ENCODE peak calls at places on chromosome 18, in five cellular contexts. One of them, this sample, is unnamed.

GRCh38 chr18:22778996-22779395 is 154.1 kb upstream of the RBBP8 start:
- DNase-seq in GM20000: no peak
- DNase-seq in iPS-NIHi11: no peak
- DNase-seq in CD4-positive, CD25-positive, alpha-beta regulatory T cell: no peak
- DNase-seq in stimulated activated CD4-positive, alpha-beta T cell treated with anti-CD3 and anti-CD28 coated beads, TNF-alpha, amount 100 ng/mL, for 1 hour: no peak
- DNase-seq in this sample: no peak

GRCh38 chr18:25826823-25827617 is 263.4 kb downstream of the SS18 start:
- DNase-seq in stimulated activated CD4-positive, alpha-beta T cell treated with anti-CD3 and anti-CD28 coated beads, TNF-alpha, amount 100 ng/mL, for 1 hour: no peak
- DNase-seq in CD4-positive, CD25-positive, alpha-beta regulatory T cell: no peak
- DNase-seq in iPS-NIHi11: no peak
- DNase-seq in GM20000: no peak
- DNase-seq in this sample: no peak

GRCh38 chr18:58205780-58206160 is 161.7 kb downstream of the NEDD4L start:
- DNase-seq in GM20000: no peak
- DNase-seq in CD4-positive, CD25-positive, alpha-beta regulatory T cell: no peak
- DNase-seq in stimulated activated CD4-positive, alpha-beta T cell treated with anti-CD3 and anti-CD28 coated beads, TNF-alpha, amount 100 ng/mL, for 1 hour: no peak
- DNase-seq in iPS-NIHi11: no peak
- DNase-seq in this sample: no peak

GRCh38 chr18:61544178-61544577 is 210.9 kb downstream of the CDH20 start:
- DNase-seq in GM20000: no peak
- DNase-seq in CD4-positive, CD25-positive, alpha-beta regulatory T cell: no peak
- DNase-seq in stimulated activated CD4-positive, alpha-beta T cell treated with anti-CD3 and anti-CD28 coated beads, TNF-alpha, amount 100 ng/mL, for 1 hour: no peak
- DNase-seq in iPS-NIHi11: no peak
- DNase-seq in this sample: no peak

GRCh38 chr18:78192044-78192443 is 787.6 kb upstream of the SALL3 start:
- DNase-seq in iPS-NIHi11: no peak
- DNase-seq in stimulated activated CD4-positive, alpha-beta T cell treated with anti-CD3 and anti-CD28 coated beads, TNF-alpha, amount 100 ng/mL, for 1 hour: no peak
- DNase-seq in CD4-positive, CD25-positive, alpha-beta regulatory T cell: no peak
- DNase-seq in GM20000: no peak
- DNase-seq in this sample: no peak

GRCh38 chr18:39622431-39622830 is 2056.8 kb upstream of the CELF4 start:
- DNase-seq in iPS-NIHi11: no peak
- DNase-seq in stimulated activated CD4-positive, alpha-beta T cell treated with anti-CD3 and anti-CD28 coated beads, TNF-alpha, amount 100 ng/mL, for 1 hour: no peak
- DNase-seq in CD4-positive, CD25-positive, alpha-beta regulatory T cell: no peak
- DNase-seq in GM20000: no peak
- DNase-seq in this sample: no peak

GRCh38 chr18:49529596-49529995 is 32.3 kb upstream of the LIPG start:
- DNase-seq in iPS-NIHi11: no peak
- DNase-seq in CD4-positive, CD25-positive, alpha-beta regulatory T cell: no peak
- DNase-seq in GM20000: no peak
- DNase-seq in stimulated activated CD4-positive, alpha-beta T cell treated with anti-CD3 and anti-CD28 coated beads, TNF-alpha, amount 100 ng/mL, for 1 hour: no peak
- DNase-seq in this sample: no peak

GRCh38 chr18:46071894-46072867 is at the start of gene PSTPIP2:
- DNase-seq in GM20000: peak
- DNase-seq in CD4-positive, CD25-positive, alpha-beta regulatory T cell: peak
- DNase-seq in iPS-NIHi11: peak
- DNase-seq in stimulated activated CD4-positive, alpha-beta T cell treated with anti-CD3 and anti-CD28 coated beads, TNF-alpha, amount 100 ng/mL, for 1 hour: no peak
- DNase-seq in this sample: peak

GRCh38 chr18:77870894-77871293 is 621.2 kb downstream of the GALR1 start:
- DNase-seq in CD4-positive, CD25-positive, alpha-beta regulatory T cell: no peak
- DNase-seq in stimulated activated CD4-positive, alpha-beta T cell treated with anti-CD3 and anti-CD28 coated beads, TNF-alpha, amount 100 ng/mL, for 1 hour: no peak
- DNase-seq in iPS-NIHi11: no peak
- DNase-seq in GM20000: no peak
- DNase-seq in this sample: no peak

GRCh38 chr18:73043231-73044000 is 175.6 kb upstream of the NETO1 start:
- DNase-seq in GM20000: no peak
- DNase-seq in CD4-positive, CD25-positive, alpha-beta regulatory T cell: no peak
- DNase-seq in stimulated activated CD4-positive, alpha-beta T cell treated with anti-CD3 and anti-CD28 coated beads, TNF-alpha, amount 100 ng/mL, for 1 hour: no peak
- DNase-seq in iPS-NIHi11: no peak
- DNase-seq in this sample: no peak

GRCh38 chr18:48781041-48781989 is 169.4 kb downstream of the SMAD7 start:
- DNase-seq in GM20000: no peak
- DNase-seq in CD4-positive, CD25-positive, alpha-beta regulatory T cell: no peak
- DNase-seq in stimulated activated CD4-positive, alpha-beta T cell treated with anti-CD3 and anti-CD28 coated beads, TNF-alpha, amount 100 ng/mL, for 1 hour: no peak
- DNase-seq in iPS-NIHi11: no peak
- DNase-seq in this sample: peak

GRCh38 chr18:21191596-21192307 is 50.3 kb upstream of the GREB1L start:
- DNase-seq in CD4-positive, CD25-positive, alpha-beta regulatory T cell: peak
- DNase-seq in stimulated activated CD4-positive, alpha-beta T cell treated with anti-CD3 and anti-CD28 coated beads, TNF-alpha, amount 100 ng/mL, for 1 hour: no peak
- DNase-seq in GM20000: no peak
- DNase-seq in iPS-NIHi11: peak
- DNase-seq in this sample: no peak

GRCh38 chr18:37574113-37574512 is 8.5 kb upstream of the CELF4 start:
- DNase-seq in GM20000: no peak
- DNase-seq in iPS-NIHi11: no peak
- DNase-seq in CD4-positive, CD25-positive, alpha-beta regulatory T cell: no peak
- DNase-seq in stimulated activated CD4-positive, alpha-beta T cell treated with anti-CD3 and anti-CD28 coated beads, TNF-alpha, amount 100 ng/mL, for 1 hour: no peak
- DNase-seq in this sample: no peak

GRCh38 chr18:47263197-47263827 is 11.9 kb upstream of the SKOR2 start:
- DNase-seq in CD4-positive, CD25-positive, alpha-beta regulatory T cell: no peak
- DNase-seq in iPS-NIHi11: peak
- DNase-seq in GM20000: no peak
- DNase-seq in stimulated activated CD4-positive, alpha-beta T cell treated with anti-CD3 and anti-CD28 coated beads, TNF-alpha, amount 100 ng/mL, for 1 hour: no peak
- DNase-seq in this sample: no peak

GRCh38 chr18:23412351-23412964 is 40.6 kb upstream of the RIOK3 start:
- DNase-seq in stimulated activated CD4-positive, alpha-beta T cell treated with anti-CD3 and anti-CD28 coated beads, TNF-alpha, amount 100 ng/mL, for 1 hour: no peak
- DNase-seq in GM20000: no peak
- DNase-seq in CD4-positive, CD25-positive, alpha-beta regulatory T cell: no peak
- DNase-seq in iPS-NIHi11: no peak
- DNase-seq in this sample: no peak

GRCh38 chr18:10973579-10974260 is 175.6 kb downstream of the PIEZO2 start:
- DNase-seq in CD4-positive, CD25-positive, alpha-beta regulatory T cell: no peak
- DNase-seq in iPS-NIHi11: no peak
- DNase-seq in stimulated activated CD4-positive, alpha-beta T cell treated with anti-CD3 and anti-CD28 coated beads, TNF-alpha, amount 100 ng/mL, for 1 hour: no peak
- DNase-seq in GM20000: no peak
- DNase-seq in this sample: no peak

GRCh38 chr18:55401638-55402191 is 186.3 kb downstream of the TCF4 start:
- DNase-seq in stimulated activated CD4-positive, alpha-beta T cell treated with anti-CD3 and anti-CD28 coated beads, TNF-alpha, amount 100 ng/mL, for 1 hour: no peak
- DNase-seq in GM20000: no peak
- DNase-seq in CD4-positive, CD25-positive, alpha-beta regulatory T cell: no peak
- DNase-seq in iPS-NIHi11: peak
- DNase-seq in this sample: peak

GRCh38 chr18:37666986-37667385 is 101.4 kb upstream of the CELF4 start:
- DNase-seq in CD4-positive, CD25-positive, alpha-beta regulatory T cell: no peak
- DNase-seq in stimulated activated CD4-positive, alpha-beta T cell treated with anti-CD3 and anti-CD28 coated beads, TNF-alpha, amount 100 ng/mL, for 1 hour: no peak
- DNase-seq in GM20000: no peak
- DNase-seq in iPS-NIHi11: no peak
- DNase-seq in this sample: no peak

GRCh38 chr18:2186967-2187366 is 384.3 kb downstream of the METTL4 start:
- DNase-seq in iPS-NIHi11: no peak
- DNase-seq in GM20000: no peak
- DNase-seq in stimulated activated CD4-positive, alpha-beta T cell treated with anti-CD3 and anti-CD28 coated beads, TNF-alpha, amount 100 ng/mL, for 1 hour: no peak
- DNase-seq in CD4-positive, CD25-positive, alpha-beta regulatory T cell: no peak
- DNase-seq in this sample: no peak

GRCh38 chr18:30730915-30731314 is 311.6 kb downstream of the DSC3 start:
- DNase-seq in stimulated activated CD4-positive, alpha-beta T cell treated with anti-CD3 and anti-CD28 coated beads, TNF-alpha, amount 100 ng/mL, for 1 hour: no peak
- DNase-seq in iPS-NIHi11: no peak
- DNase-seq in GM20000: no peak
- DNase-seq in CD4-positive, CD25-positive, alpha-beta regulatory T cell: no peak
- DNase-seq in this sample: no peak

GRCh38 chr18:58363767-58364540 is 264.9 kb downstream of the ALPK2 start:
- DNase-seq in stimulated activated CD4-positive, alpha-beta T cell treated with anti-CD3 and anti-CD28 coated beads, TNF-alpha, amount 100 ng/mL, for 1 hour: no peak
- DNase-seq in GM20000: no peak
- DNase-seq in CD4-positive, CD25-positive, alpha-beta regulatory T cell: no peak
- DNase-seq in iPS-NIHi11: no peak
- DNase-seq in this sample: no peak

GRCh38 chr18:55264108-55264507 is 304.8 kb upstream of the CCDC68 start:
- DNase-seq in GM20000: no peak
- DNase-seq in iPS-NIHi11: peak
- DNase-seq in stimulated activated CD4-positive, alpha-beta T cell treated with anti-CD3 and anti-CD28 coated beads, TNF-alpha, amount 100 ng/mL, for 1 hour: no peak
- DNase-seq in CD4-positive, CD25-positive, alpha-beta regulatory T cell: no peak
- DNase-seq in this sample: peak

GRCh38 chr18:8747440-8747937 is 42.1 kb downstream of the MTCL1 start:
- DNase-seq in GM20000: no peak
- DNase-seq in iPS-NIHi11: no peak
- DNase-seq in stimulated activated CD4-positive, alpha-beta T cell treated with anti-CD3 and anti-CD28 coated beads, TNF-alpha, amount 100 ng/mL, for 1 hour: no peak
- DNase-seq in CD4-positive, CD25-positive, alpha-beta regulatory T cell: no peak
- DNase-seq in this sample: no peak

GRCh38 chr18:11175266-11175947 is 26.0 kb upstream of the PIEZO2 start:
- DNase-seq in iPS-NIHi11: no peak
- DNase-seq in CD4-positive, CD25-positive, alpha-beta regulatory T cell: no peak
- DNase-seq in GM20000: no peak
- DNase-seq in stimulated activated CD4-positive, alpha-beta T cell treated with anti-CD3 and anti-CD28 coated beads, TNF-alpha, amount 100 ng/mL, for 1 hour: no peak
- DNase-seq in this sample: no peak

GRCh38 chr18:63102941-63103744 is 216.4 kb downstream of the BCL2 start:
- DNase-seq in CD4-positive, CD25-positive, alpha-beta regulatory T cell: no peak
- DNase-seq in stimulated activated CD4-positive, alpha-beta T cell treated with anti-CD3 and anti-CD28 coated beads, TNF-alpha, amount 100 ng/mL, for 1 hour: no peak
- DNase-seq in iPS-NIHi11: no peak
- DNase-seq in GM20000: no peak
- DNase-seq in this sample: no peak

GRCh38 chr18:44079602-44080001 is 601.1 kb upstream of the SETBP1 start:
- DNase-seq in stimulated activated CD4-positive, alpha-beta T cell treated with anti-CD3 and anti-CD28 coated beads, TNF-alpha, amount 100 ng/mL, for 1 hour: no peak
- DNase-seq in GM20000: no peak
- DNase-seq in CD4-positive, CD25-positive, alpha-beta regulatory T cell: no peak
- DNase-seq in iPS-NIHi11: no peak
- DNase-seq in this sample: no peak

This sample was measured in neuronal stem cell.